ENCODE peak calls at places on chromosomes 12 and 14, in six cellular contexts. B is GM12878, Y is HepG2, F is H1, O is K562, M is HCT116. V is an unnamed sample. For H3K79me2, the result is how much of the 10 kb centered on the place peaks cover.

GRCh38 chr14:60349663-60350365 is 100.8 kb downstream of the PPM1A start:
- DNase-seq in B (no peak), Y (peak), F (no peak), O (peak), M (peak), V (peak)

GRCh38 chr12:6383572-6384498 is at the start of gene LTBR:
- DNase-seq in B (no peak), Y (peak), F (no peak), O (peak), M (no peak), V (peak)

GRCh38 chr14:88750945-88751344 is 41.8 kb downstream of the EML5 start:
- DNase-seq in B (no peak), Y (no peak), F (no peak), O (no peak), M (no peak), V (no peak)

GRCh38 chr12:76621582-76622024 is 62.0 kb upstream of the OSBPL8 start:
- DNase-seq in B (peak), Y (peak), F (peak), O (peak), M (peak), V (peak)

GRCh38 chr12:52629251-52630103 is 11.1 kb upstream of the KRT73 start:
- DNase-seq in B (no peak), Y (no peak), F (no peak), O (no peak), M (no peak), V (no peak)

GRCh38 chr14:104337381-104337780 is 199.0 kb downstream of the KIF26A start:
- DNase-seq in B (no peak), Y (no peak), F (no peak), O (no peak), M (no peak), V (no peak)

GRCh38 chr14:50094056-50094455 is 22.3 kb downstream of the VCPKMT start:
- DNase-seq in B (no peak), Y (no peak), F (no peak), O (no peak), M (no peak), V (no peak)

GRCh38 chr12:109760031-109760929 is 46.7 kb downstream of the FAM222A start:
- DNase-seq in B (no peak), Y (peak), F (no peak), O (no peak), M (no peak), V (no peak)

GRCh38 chr12:32544893-32545292 is 134.2 kb upstream of the DNM1L start:
- DNase-seq in B (no peak), Y (no peak), F (no peak), O (no peak), M (no peak), V (no peak)

GRCh38 chr12:45122776-45123380 is 72.0 kb upstream of the DBX2 start:
- DNase-seq in B (no peak), Y (peak), F (no peak), O (peak), M (peak), V (peak)

GRCh38 chr12:91896725-91897515 is 248.7 kb downstream of the BTG1 start:
- DNase-seq in B (no peak), Y (no peak), F (no peak), O (no peak), M (no peak), V (no peak)

GRCh38 chr12:95216704-95217376 is 427 bp downstream of the FGD6 start:
- DNase-seq in B (no peak), Y (peak), F (no peak), O (no peak), M (no peak), V (peak)

GRCh38 chr12:104353012-104353981 is 49.8 kb downstream of the EID3 start:
- DNase-seq in B (no peak), Y (no peak), F (no peak), O (no peak), M (no peak), V (no peak)

GRCh38 chr14:104393199-104393897 is 186.2 kb upstream of the C14orf180 start:
- DNase-seq in B (no peak), Y (no peak), F (no peak), O (no peak), M (no peak), V (no peak)

GRCh38 chr14:99701260-99701659 is 17.2 kb downstream of the CYP46A1 start:
- DNase-seq in B (no peak), Y (no peak), F (no peak), O (no peak), M (no peak), V (no peak)

GRCh38 chr14:60095781-60096450 is 4.2 kb downstream of the PCNX4 start:
- DNase-seq in B (no peak), Y (no peak), F (no peak), O (no peak), M (no peak), V (no peak)

GRCh38 chr14:38210168-38210567 is 2.5 kb downstream of the SSTR1 start:
- DNase-seq in B (no peak), Y (no peak), F (no peak), O (no peak), M (no peak), V (peak)

GRCh38 chr14:89564291-89564957 is 147.4 kb upstream of the FOXN3 start:
- DNase-seq in B (no peak), Y (no peak), F (no peak), O (no peak), M (no peak), V (peak)

GRCh38 chr12:106078358-106079025 is 60.3 kb downstream of the NUAK1 start:
- DNase-seq in B (no peak), Y (no peak), F (no peak), O (no peak), M (no peak), V (peak)

GRCh38 chr14:33686218-33686617 is 264.7 kb downstream of the EGLN3 start:
- DNase-seq in B (no peak), Y (no peak), F (no peak), O (no peak), M (no peak), V (peak)

GRCh38 chr12:84247931-84248330 is 664.7 kb downstream of the SLC6A15 start:
- DNase-seq in B (no peak), Y (no peak), F (no peak), O (no peak), M (no peak), V (peak)

GRCh38 chr14:65549429-65549828 is 136.9 kb downstream of the FUT8 start:
- DNase-seq in B (no peak), Y (no peak), F (no peak), O (no peak), M (no peak), V (no peak)

GRCh38 chr14:87386453-87386980 is 606.5 kb downstream of the GALC start:
- DNase-seq in B (no peak), Y (no peak), F (no peak), O (no peak), M (no peak), V (no peak)

GRCh38 chr14:60964901-60965300 is 16.0 kb downstream of the TRMT5 start:
- DNase-seq in B (no peak), Y (peak), F (no peak), O (no peak), M (no peak), V (no peak)

GRCh38 chr12:132393991-132394949 is 64.9 kb upstream of the GALNT9 start:
- DNase-seq in B (no peak), Y (no peak), F (no peak), O (peak), M (no peak), V (no peak)

GRCh38 chr12:46373303-46374182 is 970 bp upstream of the SLC38A2 start:
- DNase-seq in B (no peak), Y (peak), F (no peak), O (peak), M (no peak), V (peak)

GRCh38 chr14:103629503-103630121 is 601 bp downstream of the KLC1 start:
- DNase-seq in B (no peak), Y (no peak), F (no peak), O (peak), M (no peak), V (no peak)

GRCh38 chr14:105179191-105179590 is 1.9 kb downstream of the NUDT14 start:
- DNase-seq in B (no peak), Y (no peak), F (no peak), O (no peak), M (no peak), V (no peak)

GRCh38 chr14:57066887-57067513 is 201.7 kb downstream of the EXOC5 start:
- DNase-seq in B (no peak), Y (peak), F (peak), O (peak), M (peak), V (peak)

GRCh38 chr14:92352158-92352985 is 29.4 kb downstream of the SLC24A4 start:
- DNase-seq in B (no peak), Y (peak), F (peak), O (peak), M (peak), V (no peak)

GRCh38 chr12:107515446-107515958 is 170.1 kb upstream of the PWP1 start:
- DNase-seq in B (no peak), Y (no peak), F (peak), O (no peak), M (peak), V (peak)

GRCh38 chr14:39841088-39841487 is 408.9 kb upstream of the FBXO33 start:
- DNase-seq in B (no peak), Y (no peak), F (no peak), O (no peak), M (no peak), V (no peak)

GRCh38 chr14:32457213-32457920 is 128.3 kb downstream of the AKAP6 start:
- DNase-seq in B (no peak), Y (no peak), F (no peak), O (no peak), M (no peak), V (no peak)

GRCh38 chr14:77570706-77571293 is 45.6 kb downstream of the SPTLC2 start:
- DNase-seq in B (no peak), Y (no peak), F (no peak), O (no peak), M (no peak), V (no peak)

GRCh38 chr14:66152269-66152668 is 333.9 kb upstream of the CCDC196 start:
- DNase-seq in B (no peak), Y (no peak), F (no peak), O (no peak), M (no peak), V (no peak)

GRCh38 chr14:78403278-78403815 is 233.2 kb downstream of the NRXN3 start:
- DNase-seq in B (peak), Y (no peak), F (no peak), O (no peak), M (no peak), V (no peak)

GRCh38 chr14:77319416-77319815 is 1.3 kb downstream of the POMT2 start:
- DNase-seq in B (no peak), Y (no peak), F (no peak), O (no peak), M (no peak), V (no peak)

GRCh38 chr14:55450124-55450523 is 9.7 kb upstream of the TBPL2 start:
- DNase-seq in B (no peak), Y (no peak), F (no peak), O (no peak), M (no peak), V (no peak)

GRCh38 chr12:86945685-86946196 is 689.5 kb upstream of the MGAT4C start:
- DNase-seq in B (no peak), Y (no peak), F (no peak), O (no peak), M (no peak), V (no peak)

GRCh38 chr12:81300454-81300853 is 222.6 kb downstream of the ACSS3 start:
- DNase-seq in B (no peak), Y (no peak), F (no peak), O (no peak), M (no peak), V (no peak)

DNA sequence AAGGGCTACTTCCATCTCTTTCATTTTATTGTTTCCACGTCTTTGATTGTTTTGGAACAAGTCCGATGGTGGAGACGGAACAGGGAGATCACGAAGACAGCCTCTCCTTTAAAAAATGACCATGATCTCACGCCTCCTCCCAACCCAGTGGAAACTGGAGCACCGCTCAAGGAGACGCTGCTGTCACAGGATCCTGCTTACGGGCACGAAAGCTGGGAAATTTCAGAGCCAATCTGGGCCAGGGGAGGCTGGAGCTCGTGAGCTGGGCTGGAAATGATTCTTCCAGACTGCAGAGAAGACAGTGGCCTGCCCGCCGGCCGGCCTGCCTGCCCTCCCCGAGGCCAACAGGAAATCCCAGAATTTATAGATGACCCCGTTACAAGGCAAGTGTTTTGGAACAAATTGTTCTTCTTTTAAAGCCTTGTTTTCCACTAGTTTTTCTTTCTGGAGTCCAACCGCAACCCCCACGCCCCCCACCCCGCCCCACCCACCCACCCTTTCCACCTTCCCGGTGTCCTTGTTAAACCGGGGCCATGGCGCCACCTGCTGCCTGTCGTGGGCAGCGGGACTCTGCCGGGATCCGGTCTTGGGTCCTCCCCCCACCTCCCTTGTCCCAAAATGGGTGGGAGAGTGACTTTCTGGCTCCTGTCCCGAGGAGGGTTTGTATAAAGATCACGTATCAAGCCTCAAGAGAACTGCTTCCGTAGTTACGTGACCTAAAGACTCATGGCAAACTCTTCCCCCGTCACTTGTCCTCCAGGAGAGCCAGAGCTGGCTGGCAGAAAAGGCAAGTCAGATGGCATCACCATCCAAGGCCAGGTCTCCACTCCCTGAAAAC is 40.3 kb downstream of the MAP1LC3B2 start:
- DNase-seq in B (peak), Y (peak), F (no peak), O (peak), M (peak), V (peak)
- TF ChIP-seq POLR2A in B (no peak), Y (no peak), F (no peak), O (no peak), M (no peak), V (no peak)

GRCh38 chr12:65293735-65294134 is 15.3 kb downstream of the MSRB3 start:
- DNase-seq in B (no peak), Y (no peak), F (no peak), O (no peak), M (no peak), V (no peak)
- H3K79me2 ChIP-seq in B (under half), Y (under half), F (under half), O (under half), M (under half), V (half or more)

GRCh38 chr12:49982246-49983229 is 9.8 kb downstream of the AQP6 start:
- DNase-seq in B (no peak), Y (no peak), F (no peak), O (peak), M (no peak), V (no peak)
- TF ChIP-seq POLR2A in B (no peak), Y (no peak), F (no peak), O (no peak), M (no peak), V (no peak)

GRCh38 chr12:2959508-2960431 is 573 bp downstream of the TEAD4 start:
- DNase-seq in B (no peak), Y (peak), F (no peak), O (peak), M (no peak), V (peak)

GRCh38 chr12:2960432-2960956 is 1.3 kb downstream of the TEAD4 start:
- DNase-seq in B (no peak), Y (peak), F (no peak), O (peak), M (no peak), V (peak)

GRCh38 chr12:2963154-2963759 is 4.1 kb downstream of the TEAD4 start:
- DNase-seq in B (no peak), Y (peak), F (no peak), O (peak), M (no peak), V (peak)

GRCh38 chr12:2960996-2961616 is 1.9 kb downstream of the TEAD4 start:
- DNase-seq in B (no peak), Y (no peak), F (no peak), O (peak), M (no peak), V (peak)

GRCh38 chr12:2961705-2962104 is 2.5 kb downstream of the TEAD4 start:
- DNase-seq in B (no peak), Y (peak), F (no peak), O (no peak), M (no peak), V (no peak)
- H3K79me2 ChIP-seq in B (under half), Y (under half), F (half or more), O (half or more), M (half or more), V (half or more)

GRCh38 chr12:51591020-51591901 is at the start of gene SCN8A:
- DNase-seq in B (no peak), Y (no peak), F (no peak), O (peak), M (peak), V (peak)
- TF ChIP-seq POLR2A in B (no peak), Y (no peak), F (no peak), O (no peak), M (no peak), V (no peak)

DNA sequence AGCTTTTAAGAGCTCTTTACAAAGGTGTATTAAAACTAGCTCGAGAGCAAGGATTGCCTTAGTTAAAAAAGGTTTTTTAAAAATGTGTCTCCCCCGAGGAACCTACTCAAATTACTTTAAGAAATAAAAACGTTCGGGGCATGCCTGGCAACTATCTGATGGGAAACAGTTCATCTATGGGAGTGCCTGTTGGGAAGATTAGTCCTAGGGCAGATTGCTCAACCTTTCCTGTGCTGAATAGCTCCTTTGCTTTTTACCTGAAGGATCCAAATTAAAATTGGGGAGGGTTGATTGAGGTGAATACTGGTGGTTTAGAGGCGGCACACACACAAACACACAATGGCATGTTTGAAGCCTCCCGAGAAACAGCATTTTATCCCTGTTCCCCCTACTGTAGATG is 541.4 kb upstream of the ATP2B1 start:
- DNase-seq in B (no peak), Y (no peak), F (no peak), O (no peak), M (no peak), V (no peak)
- H3K79me2 ChIP-seq in B (under half), Y (under half), F (under half), O (under half), M (under half), V (under half)

DNA sequence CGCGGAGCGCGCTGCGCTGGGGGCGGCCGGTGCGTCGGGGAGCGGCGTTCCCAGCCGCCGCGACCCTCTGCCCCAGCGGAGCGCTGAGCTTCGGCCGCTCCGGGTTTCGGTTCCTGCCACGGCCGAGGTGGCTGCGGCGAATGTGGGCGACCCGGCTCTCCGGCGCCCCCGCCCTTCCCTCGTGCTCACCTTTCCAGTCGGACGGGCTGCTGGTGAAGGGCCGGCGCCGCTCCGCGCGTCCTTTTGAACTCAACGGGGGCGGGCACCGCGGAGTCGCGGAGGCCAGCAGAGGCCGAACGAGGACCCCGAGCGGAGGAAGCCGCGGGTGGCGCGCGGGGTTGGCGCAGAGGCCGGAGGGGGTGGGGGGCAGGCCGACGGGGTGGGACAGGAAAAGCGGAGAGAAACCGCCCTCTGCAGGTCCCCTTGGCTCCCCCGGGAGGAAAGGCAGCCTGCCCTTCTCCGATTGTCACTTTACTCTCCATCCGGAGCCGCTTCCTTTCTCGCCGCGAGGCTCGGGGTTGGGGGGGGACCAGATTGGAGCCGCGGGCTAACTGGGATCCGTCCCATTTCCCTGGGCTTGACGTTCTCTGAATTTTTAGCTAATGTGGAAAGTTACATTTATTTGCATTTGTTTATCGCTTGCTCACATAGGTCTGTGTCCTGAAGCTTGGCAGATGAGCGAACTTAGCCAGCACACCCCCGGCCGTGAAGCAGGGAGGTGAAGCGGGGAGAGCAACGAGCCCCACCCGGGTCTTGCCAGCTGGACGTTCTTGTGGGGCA is at the start of gene SMAGP:
- DNase-seq in B (no peak), Y (peak), F (no peak), O (peak), M (no peak), V (peak)
- TF ChIP-seq POLR2A in B (no peak), Y (no peak), F (peak), O (peak), M (peak), V (no peak)